ENCODE peak calls at places on chromosomes 13 and 19, in four cellular contexts. T, E, D and P are unnamed samples.

GRCh38 chr13:41941174-41941573 is 19.7 kb downstream of the VWA8 start:
- DNase-seq in T (no peak), E (no peak), D (no peak), P (no peak)

GRCh38 chr13:97076898-97077297 is 82.6 kb upstream of the OXGR1 start:
- DNase-seq in E (no peak), T (no peak), D (no peak), P (no peak)

GRCh38 chr13:109747524-109747923 is 38.9 kb downstream of the IRS2 start:
- DNase-seq in T (no peak), D (no peak), E (no peak), P (no peak)

GRCh38 chr13:40101708-40102359 is 446.4 kb downstream of the COG6 start:
- DNase-seq in E (no peak), T (no peak), D (peak), P (no peak)

GRCh38 chr13:93603043-93603442 is 376.4 kb downstream of the GPC6 start:
- DNase-seq in D (no peak), E (no peak), T (no peak), P (no peak)

GRCh38 chr13:112648966-112649690 is 40.7 kb upstream of the ATP11A start:
- DNase-seq in T (no peak), E (no peak), D (no peak), P (no peak)

GRCh38 chr13:40026174-40026585 is 370.7 kb downstream of the COG6 start:
- DNase-seq in D (peak), E (no peak), T (no peak), P (no peak)

GRCh38 chr19:6065685-6066365 is 44.5 kb downstream of the RFX2 start:
- DNase-seq in T (no peak), E (peak), D (peak), P (no peak)

GRCh38 chr19:11382898-11383705 is 1.0 kb downstream of the EPOR start:
- DNase-seq in T (peak), D (peak), E (peak), P (peak)

GRCh38 chr19:41570179-41570578 is 5.8 kb upstream of the CEACAM21 start:
- DNase-seq in D (no peak), E (no peak), T (no peak), P (no peak)

GRCh38 chr19:17429661-17430101 is 9.8 kb downstream of the MVB12A start:
- DNase-seq in D (no peak), T (no peak), E (no peak), P (no peak)

GRCh38 chr13:112193463-112194166 is 126.7 kb downstream of the SOX1 start:
- DNase-seq in D (no peak), T (no peak), E (no peak), P (no peak)

GRCh38 chr13:107117327-107118012 is 549.5 kb upstream of the ARGLU1 start:
- DNase-seq in T (no peak), D (no peak), E (no peak), P (peak)

GRCh38 chr13:45747071-45747470 is 45.0 kb downstream of the CBY2 start:
- DNase-seq in T (no peak), D (no peak), E (no peak), P (no peak)

GRCh38 chr13:82747948-82748347 is 1134.3 kb downstream of the SLITRK1 start:
- DNase-seq in T (no peak), D (no peak), E (no peak), P (no peak)

GRCh38 chr19:6457958-6458694 is 1.5 kb downstream of the SLC25A23 start:
- DNase-seq in D (no peak), T (no peak), E (no peak), P (no peak)